ENCODE peak calls at places on chromosomes 3 and 15, in seven cellular contexts. D, W, H, A, I, R and Z are unnamed samples.

GRCh38 chr15:98658831-98659699 is 10.7 kb downstream of the IGF1R start:
- DNase-seq in D (peak), W (peak), H (peak), A (peak), I (peak), R (peak), Z (peak)

GRCh38 chr15:53559364-53560253 is 199.9 kb downstream of the WDR72 start:
- DNase-seq in D (no peak), W (no peak), H (peak), A (no peak), I (no peak), R (no peak), Z (no peak)

GRCh38 chr3:155064920-155065319 is 15.2 kb upstream of the MME start:
- DNase-seq in D (no peak), W (no peak), H (no peak), A (peak), I (no peak), R (no peak), Z (no peak)

GRCh38 chr3:124664804-124665203 is 65.4 kb upstream of the UMPS start:
- DNase-seq in D (no peak), W (no peak), H (peak), A (no peak), I (no peak), R (no peak), Z (no peak)

GRCh38 chr3:151085227-151085888 is at the start of gene MED12L:
- DNase-seq in D (peak), W (peak), H (peak), A (peak), I (peak), R (peak), Z (peak)

GRCh38 chr3:71341721-71342120 is 241.8 kb downstream of the FOXP1 start:
- DNase-seq in D (no peak), W (no peak), H (no peak), A (peak), I (no peak), R (no peak), Z (no peak)

GRCh38 chr15:57537072-57537471 is 54.6 kb upstream of the MYZAP start:
- DNase-seq in D (peak), W (no peak), H (peak), A (peak), I (peak), R (peak), Z (no peak)

GRCh38 chr3:66816110-66816761 is 181.9 kb upstream of the KBTBD8 start:
- DNase-seq in D (peak), W (peak), H (peak), A (peak), I (peak), R (peak), Z (peak)

DNA sequence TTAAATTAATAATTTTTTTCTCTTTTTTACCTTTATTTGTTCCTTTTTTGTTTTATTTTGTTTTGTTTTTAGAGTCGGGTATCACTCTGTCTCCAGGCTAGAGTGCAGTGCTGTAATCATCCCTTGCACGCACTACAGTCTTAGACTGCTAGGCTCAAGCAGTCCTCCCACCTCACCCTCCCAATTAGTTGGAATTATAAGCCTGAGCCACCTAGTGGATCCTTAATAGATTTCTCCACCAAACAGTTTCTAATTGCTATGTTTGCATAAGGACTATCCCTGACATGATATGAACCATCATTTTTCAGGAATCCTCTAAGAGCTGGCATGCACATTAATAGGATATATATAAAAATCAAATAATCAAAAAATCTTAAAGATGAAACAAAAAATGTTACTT is 993.2 kb downstream of the OTOL1 start:
- DNase-seq in D (peak), W (no peak), H (no peak), A (peak), I (peak), R (peak), Z (no peak)
- TF ChIP-seq EZH2phosphoT487 in D (no peak), W (no peak), H (no peak), A (no peak), I (no peak), R (no peak), Z (no peak)

GRCh38 chr3:17481116-17481515 is 261.3 kb downstream of the TBC1D5 start:
- DNase-seq in D (no peak), W (no peak), H (no peak), A (no peak), I (no peak), R (no peak), Z (no peak)

GRCh38 chr3:17473761-17474160 is 268.7 kb downstream of the TBC1D5 start:
- DNase-seq in D (no peak), W (no peak), H (no peak), A (peak), I (no peak), R (no peak), Z (peak)

GRCh38 chr3:17479681-17480405 is 262.6 kb downstream of the TBC1D5 start:
- DNase-seq in D (no peak), W (no peak), H (no peak), A (no peak), I (no peak), R (no peak), Z (no peak)

DNA sequence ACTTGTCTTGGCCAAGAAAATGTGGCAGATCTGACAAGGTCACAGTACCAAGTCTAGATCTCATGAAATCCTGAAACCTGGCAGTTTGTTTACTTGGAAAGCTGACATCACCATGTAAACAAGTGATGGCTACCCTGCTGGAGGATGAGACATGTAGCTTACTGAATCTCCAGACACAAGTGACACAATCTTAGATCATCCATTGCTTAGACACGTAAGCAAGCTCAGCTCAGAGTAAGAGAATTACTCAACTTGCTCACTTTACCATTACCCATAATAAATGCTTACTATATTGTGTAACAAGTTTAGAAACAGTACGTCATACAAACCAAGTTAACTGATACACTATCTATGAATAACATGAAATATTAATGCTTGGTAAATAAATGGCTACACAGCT is 263.8 kb downstream of the TBC1D5 start:
- DNase-seq in D (no peak), W (no peak), H (peak), A (peak), I (no peak), R (peak), Z (no peak)
- TF ChIP-seq EZH2phosphoT487 in D (no peak), W (no peak), H (no peak), A (no peak), I (no peak), R (no peak), Z (no peak)

DNA sequence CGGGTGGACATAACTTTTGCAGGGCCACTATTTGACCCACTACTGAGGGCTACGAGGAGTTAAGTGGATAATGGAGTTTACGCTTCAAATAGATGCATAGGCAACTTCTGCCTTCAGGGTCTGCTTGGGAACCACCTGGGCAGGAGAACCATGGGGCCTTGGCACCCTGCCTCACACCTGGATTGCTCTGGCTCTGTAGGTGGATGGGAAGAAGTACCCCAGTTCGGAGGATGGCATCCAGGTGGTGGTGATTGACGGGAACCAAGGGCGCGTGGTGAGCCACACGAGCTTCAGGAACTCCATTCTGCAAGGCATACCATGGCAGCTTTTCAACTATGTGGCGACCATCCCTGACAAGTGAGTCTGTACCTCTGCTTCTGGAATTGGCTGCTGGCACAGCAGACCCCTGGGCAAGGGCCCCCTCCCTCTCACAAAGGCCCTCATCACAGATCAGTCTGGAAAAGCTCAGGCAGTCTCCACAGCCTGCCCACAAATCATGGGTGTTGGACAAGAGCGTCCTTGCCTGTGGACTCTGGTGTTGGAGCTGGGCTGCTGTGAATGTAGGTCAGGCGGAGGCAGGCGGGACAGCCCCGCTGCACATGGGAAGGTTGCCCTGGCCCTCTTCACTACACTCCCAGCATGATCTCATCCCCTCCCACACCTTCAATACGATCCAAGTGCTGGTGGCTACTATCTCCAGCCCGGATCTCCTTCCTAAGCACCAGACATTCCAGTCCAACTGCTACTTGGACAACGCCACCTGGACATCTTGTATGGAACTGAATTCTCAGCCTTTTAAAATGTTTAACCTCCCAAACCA is 46.7 kb downstream of the MESD start:
- DNase-seq in D (no peak), W (no peak), H (no peak), A (peak), I (no peak), R (no peak), Z (no peak)
- TF ChIP-seq EZH2phosphoT487 in D (no peak), W (no peak), H (no peak), A (no peak), I (no peak), R (no peak), Z (no peak)

GRCh38 chr3:55202320-55202719 is 274.5 kb upstream of the LRTM1 start:
- DNase-seq in D (no peak), W (no peak), H (no peak), A (peak), I (no peak), R (no peak), Z (no peak)

GRCh38 chr3:55201729-55202128 is 273.9 kb upstream of the LRTM1 start:
- DNase-seq in D (no peak), W (no peak), H (no peak), A (no peak), I (no peak), R (no peak), Z (no peak)

GRCh38 chr3:55204417-55204816 is 276.6 kb upstream of the LRTM1 start:
- DNase-seq in D (no peak), W (no peak), H (no peak), A (no peak), I (no peak), R (no peak), Z (no peak)

GRCh38 chr3:55203486-55204010 is 275.7 kb upstream of the LRTM1 start:
- DNase-seq in D (no peak), W (no peak), H (no peak), A (no peak), I (no peak), R (no peak), Z (no peak)

DNA sequence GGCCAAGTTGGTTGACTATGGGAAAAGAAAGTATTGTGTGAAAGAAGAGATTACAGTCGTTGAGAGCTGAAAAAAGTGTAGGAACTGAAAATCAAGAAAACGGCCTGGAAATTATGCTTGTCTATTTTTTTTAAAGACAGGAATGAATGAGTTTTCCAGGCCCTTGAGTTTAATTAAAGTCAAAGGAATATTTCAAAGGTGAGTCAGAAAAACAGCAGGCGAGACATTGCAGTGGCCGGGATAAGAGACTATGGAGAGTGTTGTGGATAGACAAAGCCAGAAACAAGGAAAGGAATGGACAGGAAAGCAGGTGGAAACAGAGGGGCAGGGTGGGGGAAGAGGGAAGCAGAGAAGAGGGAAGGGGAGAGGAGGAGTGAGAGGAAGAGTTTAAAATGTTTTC is 275.1 kb upstream of the LRTM1 start:
- DNase-seq in D (no peak), W (no peak), H (no peak), A (peak), I (no peak), R (no peak), Z (no peak)
- TF ChIP-seq EZH2phosphoT487 in D (no peak), W (no peak), H (no peak), A (no peak), I (no peak), R (no peak), Z (no peak)

GRCh38 chr15:81432179-81432578 is 58.2 kb upstream of the TMC3 start:
- DNase-seq in D (no peak), W (no peak), H (no peak), A (no peak), I (no peak), R (no peak), Z (no peak)
- TF ChIP-seq EZH2phosphoT487 in D (no peak), W (no peak), H (no peak), A (no peak), I (no peak), R (no peak), Z (no peak)

DNA sequence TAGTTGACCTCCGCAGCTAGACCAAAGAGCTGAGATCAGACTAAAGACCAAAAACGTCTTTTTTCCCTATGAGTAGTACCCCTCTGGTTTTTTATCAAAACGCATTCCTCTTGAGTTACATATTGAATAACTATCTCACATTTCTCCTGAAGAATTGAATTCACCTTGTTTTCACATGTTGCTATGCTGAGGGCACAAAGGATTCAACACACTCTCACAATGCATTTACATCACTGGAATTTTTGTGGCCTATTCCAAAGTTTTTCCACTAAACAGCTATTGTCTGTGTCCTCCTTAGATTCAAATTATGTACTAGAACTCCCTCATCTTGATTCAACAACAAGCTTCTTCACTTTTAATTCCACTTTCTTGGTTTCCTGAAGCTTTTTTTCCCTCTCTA is 112.5 kb downstream of the RSL24D1 start:
- DNase-seq in D (no peak), W (no peak), H (no peak), A (no peak), I (no peak), R (no peak), Z (no peak)
- TF ChIP-seq EZH2phosphoT487 in D (no peak), W (no peak), H (no peak), A (no peak), I (no peak), R (no peak), Z (no peak)

DNA sequence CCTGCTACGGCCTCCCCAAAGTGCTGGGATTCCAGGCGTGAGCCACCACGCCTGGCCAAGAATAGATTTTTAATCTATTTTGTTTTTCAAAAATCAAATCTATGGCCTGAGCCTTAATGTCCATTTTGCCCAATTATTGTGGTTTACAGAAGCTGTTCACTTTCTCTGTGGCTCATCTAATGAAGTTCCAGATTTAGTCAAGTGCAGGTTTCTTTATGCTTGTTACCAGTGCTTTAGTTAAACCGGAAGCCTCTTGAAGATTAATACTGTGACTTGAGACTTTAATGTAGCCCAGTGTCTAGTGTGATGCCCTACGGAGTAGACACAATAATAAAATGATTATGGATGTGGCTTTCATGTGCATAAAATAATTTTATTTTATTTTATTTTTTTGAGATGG is 16.5 kb upstream of the EDEM1 start:
- DNase-seq in D (no peak), W (no peak), H (no peak), A (no peak), I (no peak), R (no peak), Z (no peak)
- TF ChIP-seq EZH2phosphoT487 in D (no peak), W (no peak), H (no peak), A (no peak), I (no peak), R (no peak), Z (no peak)

GRCh38 chr15:94305133-94305532 is 73.8 kb downstream of the MCTP2 start:
- DNase-seq in D (no peak), W (peak), H (no peak), A (no peak), I (no peak), R (no peak), Z (no peak)
- TF ChIP-seq EZH2phosphoT487 in D (no peak), W (no peak), H (no peak), A (no peak), I (no peak), R (no peak), Z (no peak)

GRCh38 chr3:129047553-129047839 is 13.1 kb upstream of the GP9 start:
- DNase-seq in D (no peak), W (no peak), H (no peak), A (no peak), I (no peak), R (no peak), Z (no peak)

GRCh38 chr3:129045675-129046036 is 14.9 kb upstream of the GP9 start:
- DNase-seq in D (no peak), W (no peak), H (no peak), A (peak), I (peak), R (no peak), Z (peak)

GRCh38 chr3:129046732-129047552 is 13.6 kb upstream of the GP9 start:
- DNase-seq in D (no peak), W (no peak), H (no peak), A (no peak), I (no peak), R (no peak), Z (no peak)

GRCh38 chr3:129050556-129051295 is 9.9 kb upstream of the GP9 start:
- DNase-seq in D (no peak), W (no peak), H (no peak), A (no peak), I (no peak), R (no peak), Z (no peak)

GRCh38 chr3:129046037-129046731 is 14.4 kb upstream of the GP9 start:
- DNase-seq in D (no peak), W (no peak), H (no peak), A (peak), I (peak), R (no peak), Z (no peak)
- TF ChIP-seq EZH2phosphoT487 in D (no peak), W (no peak), H (no peak), A (no peak), I (no peak), R (no peak), Z (no peak)